ENCODE peak calls at places on chromosome X, in nine cellular contexts. T is PC-3, U is hepatocyte, O is HCT116, B is neural progenitor cell, D is GM23248, N is OCI-LY7, I is SK-N-SH, X is MM.1S. C is an unnamed sample.
A peak's percentile ranks its signal among the peaks of the same experiment; 100 is the strongest.

GRCh38 chrX:63686878-63687714 is 97.9 kb downstream of the ARHGEF9 start:
- DNase-seq in B (peak; percentile 51), D (peak; percentile 68), X (peak; percentile 52), I (peak; percentile 42), N (peak; percentile 29), O (peak; percentile 3), T (peak; percentile 68), U (peak; percentile 35), C (peak; percentile 73)

GRCh38 chrX:42519666-42520231 is 258.2 kb downstream of the PPP1R2C start:
- DNase-seq in T (peak; percentile 27), D (peak; percentile 65), I (no peak), N (no peak), B (no peak), O (no peak), X (no peak), U (peak; percentile 43), C (no peak)

GRCh38 chrX:22575161-22575845 is 302.6 kb downstream of the CBLL2 start:
- DNase-seq in B (no peak), X (no peak), T (peak; percentile 48), I (no peak), D (peak; percentile 76), U (no peak), N (no peak), O (no peak), C (no peak)

GRCh38 chrX:145848451-145848850 is 30.8 kb downstream of the SLITRK2 start:
- DNase-seq in D (no peak), U (peak; percentile 20), T (no peak), N (no peak), X (no peak), B (no peak), I (no peak), O (no peak), C (peak; percentile 38)

GRCh38 chrX:110053453-110053852 is 50.5 kb downstream of the TMEM164 start:
- DNase-seq in B (no peak), N (no peak), X (no peak), D (no peak), O (no peak), T (no peak), I (no peak), U (no peak), C (no peak)

GRCh38 chrX:2486476-2487133 is 14.2 kb downstream of the DHRSX start:
- DNase-seq in I (no peak), X (no peak), N (no peak), U (no peak), D (no peak), O (no peak), T (no peak), B (no peak), C (no peak)

GRCh38 chrX:136185409-136186022 is 38.2 kb downstream of the FHL1 start:
- DNase-seq in T (peak; percentile 41), X (no peak), D (peak; percentile 71), U (no peak), B (no peak), I (no peak), N (no peak), O (peak; percentile 2), C (no peak)

GRCh38 chrX:147914609-147915008 is 2.9 kb downstream of the FMR1 start:
- DNase-seq in T (no peak), X (no peak), U (no peak), I (no peak), B (no peak), O (no peak), D (no peak), N (no peak), C (no peak)

GRCh38 chrX:136525738-136526606 is 6.0 kb upstream of the VGLL1 start:
- DNase-seq in N (no peak), O (no peak), I (no peak), T (peak; percentile 95), B (no peak), U (peak; percentile 59), D (peak; percentile 87), X (no peak), C (no peak)

GRCh38 chrX:143754183-143754582 is 33.6 kb upstream of the SPANXN2 start:
- DNase-seq in O (no peak), X (no peak), N (no peak), T (peak; percentile 47), U (no peak), B (no peak), I (no peak), D (no peak), C (no peak)

GRCh38 chrX:51215266-51215665 is 117.4 kb upstream of the NUDT10 start:
- DNase-seq in U (no peak), X (no peak), O (no peak), D (no peak), N (peak; percentile 1), B (peak; percentile 25), I (no peak), T (peak; percentile 1), C (peak; percentile 49)

GRCh38 chrX:48715066-48715465 is 18.5 kb downstream of the SUV39H1 start:
- DNase-seq in N (no peak), X (no peak), I (no peak), D (peak; percentile 77), U (no peak), T (peak; percentile 31), O (no peak), B (no peak), C (no peak)

GRCh38 chrX:123698979-123699378 is 33.9 kb downstream of the THOC2 start:
- DNase-seq in D (no peak), I (no peak), O (no peak), X (no peak), U (no peak), N (no peak), T (no peak), B (no peak), C (no peak)

GRCh38 chrX:37815366-37815765 is 32.0 kb downstream of the DYNLT3 start:
- DNase-seq in I (no peak), N (peak; percentile 14), O (no peak), D (no peak), X (no peak), T (no peak), U (no peak), B (no peak), C (no peak)

GRCh38 chrX:133287860-133288259 is 69.7 kb upstream of the TFDP3 start:
- DNase-seq in B (no peak), I (no peak), D (no peak), N (no peak), X (no peak), T (no peak), O (no peak), U (no peak), C (no peak)

GRCh38 chrX:74370482-74370881 is 50.8 kb upstream of the SLC16A2 start:
- DNase-seq in X (no peak), U (no peak), N (no peak), T (no peak), O (no peak), B (no peak), D (no peak), I (no peak), C (no peak)

GRCh38 chrX:11285661-11286060 is 7.6 kb upstream of the AMELX start:
- DNase-seq in T (no peak), U (no peak), O (no peak), I (no peak), D (no peak), B (no peak), X (no peak), N (no peak), C (no peak)

GRCh38 chrX:153981771-153982533 is 9.4 kb downstream of the TMEM187 start:
- DNase-seq in O (no peak), D (no peak), T (no peak), U (no peak), N (no peak), X (peak; percentile 84), B (no peak), I (no peak), C (no peak)

GRCh38 chrX:105017641-105018040 is 202.9 kb downstream of the TEX13A start:
- DNase-seq in U (no peak), B (no peak), O (no peak), I (no peak), D (no peak), T (peak; percentile 12), X (no peak), N (no peak), C (no peak)

GRCh38 chrX:2715066-2715600 is 24.0 kb downstream of the CD99 start:
- DNase-seq in B (no peak), T (no peak), O (no peak), U (no peak), I (no peak), D (no peak), N (no peak), X (no peak), C (no peak)

GRCh38 chrX:19907794-19908193 is 20.4 kb upstream of the SH3KBP1 start:
- DNase-seq in X (no peak), B (no peak), U (no peak), I (no peak), N (no peak), D (peak; percentile 15), O (no peak), T (no peak), C (no peak)
- TF ChIP-seq EZH2phosphoT487 in X (no peak), B (no peak), U (no peak), I (no peak), N (no peak), D (no peak), O (no peak), T (no peak), C (no peak)

GRCh38 chrX:102765217-102765616 is 44.7 kb downstream of the GPRASP3 start:
- DNase-seq in N (no peak), D (peak; percentile 69), T (peak; percentile 85), U (no peak), I (no peak), B (no peak), X (no peak), O (no peak), C (no peak)
- TF ChIP-seq EZH2phosphoT487 in N (no peak), D (no peak), T (no peak), U (no peak), I (no peak), B (no peak), X (no peak), O (no peak), C (no peak)

DNA sequence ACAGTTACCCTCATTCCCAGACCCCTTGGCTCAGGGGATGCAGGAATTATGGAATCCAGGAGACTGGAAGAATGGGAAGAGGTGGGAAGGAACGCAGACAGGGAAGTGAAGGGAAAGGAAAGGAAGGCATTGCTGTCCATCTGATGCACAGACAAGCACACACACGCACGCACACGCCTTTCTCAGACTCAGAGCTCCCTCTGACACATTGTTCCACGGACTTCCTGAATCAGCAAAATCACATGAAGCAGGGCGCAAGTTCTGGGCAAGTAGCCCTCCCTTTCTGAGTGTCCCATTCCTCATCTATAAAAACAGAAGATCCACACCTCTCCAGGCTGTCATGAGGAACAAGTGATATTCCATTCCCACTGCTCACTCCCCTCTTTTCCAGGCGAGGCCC is 13.2 kb downstream of the IQSEC2 start:
- DNase-seq in T (no peak), B (no peak), O (no peak), D (no peak), N (no peak), I (no peak), U (no peak), X (no peak), C (no peak)
- TF ChIP-seq EZH2phosphoT487 in T (no peak), B (no peak), O (no peak), D (no peak), N (no peak), I (no peak), U (no peak), X (no peak), C (no peak)

DNA sequence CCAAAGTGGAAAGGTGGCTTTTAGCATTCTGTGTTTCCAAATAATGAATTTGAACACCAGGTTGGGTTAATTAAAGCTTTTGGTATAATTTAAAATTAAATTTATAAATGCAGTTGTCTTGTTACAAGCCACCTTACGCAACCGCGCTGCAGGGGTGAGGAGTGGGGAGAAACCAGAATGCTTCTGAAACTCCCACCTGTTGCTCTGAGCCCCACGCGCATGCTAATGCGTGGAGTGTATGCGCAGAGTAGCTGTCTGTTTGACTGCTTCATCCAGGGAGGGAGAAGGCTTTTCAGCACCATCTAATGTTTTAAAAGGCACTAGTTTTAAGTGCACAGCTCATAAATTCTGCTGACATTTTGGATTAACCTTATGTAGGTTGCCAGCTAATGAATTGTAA is 12.5 kb downstream of the OGT start:
- DNase-seq in T (no peak), B (no peak), I (no peak), X (no peak), O (no peak), U (no peak), D (no peak), N (no peak), C (no peak)
- TF ChIP-seq EZH2phosphoT487 in T (no peak), B (no peak), I (no peak), X (no peak), O (no peak), U (no peak), D (no peak), N (no peak), C (no peak)

C was measured in GM23338.